ENCODE peak calls at places on chromosomes 1 and 21, in four cellular contexts. B, E, R and C are unnamed samples.

GRCh38 chr1:2837823-2838222 is 36.3 kb upstream of the TTC34 start:
- DNase-seq in E (no peak), B (no peak), R (no peak), C (no peak)

GRCh38 chr1:211515090-211516023 is 23.4 kb upstream of the RD3 start:
- DNase-seq in B (peak), E (peak), R (peak), C (no peak)

GRCh38 chr1:4267381-4268261 is 367.5 kb upstream of the C1orf174 start:
- DNase-seq in R (no peak), E (no peak), B (no peak), C (no peak)

GRCh38 chr1:203051841-203052324 is 25.6 kb downstream of the PPFIA4 start:
- DNase-seq in E (no peak), R (no peak), B (no peak), C (no peak)

GRCh38 chr1:241423541-241424479 is 66.8 kb upstream of the RGS7 start:
- DNase-seq in E (peak), B (peak), R (peak), C (no peak)

GRCh38 chr1:53585565-53585964 is 126.4 kb downstream of the DMRTB1 start:
- DNase-seq in E (peak), B (no peak), R (no peak), C (no peak)

GRCh38 chr1:181152892-181153633 is 64.6 kb downstream of the IER5 start:
- DNase-seq in B (peak), E (peak), R (no peak), C (no peak)

GRCh38 chr1:76868154-76868882 is 1.0 kb downstream of the ST6GALNAC5 start:
- DNase-seq in R (peak), E (peak), B (peak), C (no peak)

GRCh38 chr1:218369688-218370511 is 24.8 kb downstream of the TGFB2 start:
- DNase-seq in B (peak), E (no peak), R (peak), C (no peak)

GRCh38 chr1:101025283-101025679 is 303 bp downstream of the DPH5 start:
- DNase-seq in R (peak), E (no peak), B (peak), C (peak)

GRCh38 chr1:63713627-63714481 is 60.0 kb upstream of the ROR1 start:
- DNase-seq in R (peak), B (peak), E (no peak), C (no peak)

GRCh38 chr21:41321211-41321907 is 4.8 kb downstream of the FAM3B start:
- DNase-seq in B (no peak), R (no peak), E (no peak), C (no peak)